ENCODE peak calls at places on chromosome 12, in nine cellular contexts. F is astrocyte of the spinal cord, O is frontal cortex, A is NCI-H774, Z is left cardiac atrium, D is kidney tubule cell, M is epithelial cell of proximal tubule, U is NCI-H526, V is A673. I is an unnamed sample.

GRCh38 chr12:120373683-120374082 is 4.7 kb upstream of the MSI1 start:
- DNase-seq in Z (no peak), M (no peak), F (no peak), A (no peak), V (no peak), U (no peak), D (no peak), O (no peak), I (no peak)

GRCh38 chr12:64943686-64944085 is 119.2 kb downstream of the TBC1D30 start:
- DNase-seq in A (no peak), F (peak), D (no peak), M (no peak), O (no peak), U (no peak), V (no peak), Z (no peak), I (peak)

GRCh38 chr12:49055978-49056754 is 4.4 kb downstream of the KMT2D start:
- DNase-seq in A (no peak), D (peak), Z (peak), F (peak), V (peak), U (peak), M (no peak), O (peak), I (peak)

GRCh38 chr12:92363295-92364146 is 217.9 kb upstream of the BTG1 start:
- DNase-seq in M (no peak), Z (peak), V (peak), U (no peak), D (peak), F (peak), A (no peak), O (no peak), I (peak)

GRCh38 chr12:39619316-39619659 is 315 bp downstream of the ABCD2 start:
- DNase-seq in Z (no peak), D (no peak), F (no peak), U (no peak), V (no peak), A (no peak), O (peak), M (no peak), I (peak)

GRCh38 chr12:49288412-49288853 is 6.5 kb upstream of the PRPH start:
- DNase-seq in D (peak), U (no peak), M (no peak), Z (no peak), O (peak), V (peak), F (peak), A (peak), I (peak)

GRCh38 chr12:64392221-64392620 is 1.7 kb upstream of the C12orf56 start:
- DNase-seq in U (no peak), D (peak), M (no peak), Z (no peak), A (no peak), O (no peak), V (peak), F (peak), I (peak)

GRCh38 chr12:8637666-8638065 is 25.0 kb downstream of the MFAP5 start:
- DNase-seq in O (no peak), V (peak), A (no peak), U (no peak), D (no peak), F (no peak), Z (no peak), M (no peak), I (no peak)

GRCh38 chr12:19419086-19419485 is 20.2 kb upstream of the AEBP2 start:
- DNase-seq in U (no peak), V (no peak), D (no peak), M (no peak), O (no peak), A (no peak), Z (no peak), F (no peak), I (no peak)

GRCh38 chr12:123149828-123150272 is 1.0 kb downstream of the PITPNM2 start:
- DNase-seq in F (no peak), U (no peak), V (no peak), A (no peak), Z (no peak), D (no peak), O (no peak), M (no peak), I (no peak)

GRCh38 chr12:112967306-112967705 is 11.0 kb upstream of the OAS2 start:
- DNase-seq in A (no peak), F (no peak), Z (no peak), O (no peak), U (no peak), M (no peak), V (no peak), D (no peak), I (peak)

GRCh38 chr12:89073027-89073398 is 279.3 kb downstream of the DUSP6 start:
- DNase-seq in F (peak), A (peak), U (no peak), D (peak), O (no peak), Z (no peak), V (no peak), M (peak), I (peak)

GRCh38 chr12:57089259-57090245 is 638 bp downstream of the NAB2 start:
- DNase-seq in U (peak), D (peak), F (peak), V (peak), O (peak), A (no peak), M (no peak), Z (peak), I (peak)

GRCh38 chr12:101935769-101936741 is 58.7 kb downstream of the DRAM1 start:
- DNase-seq in D (no peak), O (no peak), U (no peak), M (no peak), A (no peak), F (peak), Z (peak), V (peak), I (peak)

I was measured in AG20443.